ENCODE peak calls at places on chromosomes 5 and 9, in nine cellular contexts. P is left ventricle myocardium superior; D is epithelial cell of proximal tubule; L is HS-5; N is activated gamma-delta T cell treated with Interleukin-2 at 50 U/mL for 16 hours; H is KBM-7; E is activated T-helper 9 cell treated with anti-CD3 and anti-CD28 coated beads, Interleukin-2, amount 50 U/mL, for 16 hours; S is stimulated activated CD4-positive, alpha-beta T cell treated with anti-CD3 and anti-CD28 coated beads, Interleukin-2, amount 100 ng/mL, for 48 hours; K is effector memory CD8-positive, alpha-beta T cell. M is an unnamed sample.

GRCh38 chr5:110056580-110057114 is 366.9 kb downstream of the MAN2A1 start:
- DNase-seq in P (no peak), D (no peak), L (no peak), N (no peak), H (no peak), E (no peak), S (no peak), K (no peak), M (no peak)

GRCh38 chr9:120917989-120918630 is 8.5 kb downstream of the TRAF1 start:
- DNase-seq in P (no peak), D (no peak), L (no peak), N (no peak), H (no peak), E (no peak), S (no peak), K (no peak), M (no peak)

GRCh38 chr5:67181648-67182218 is 14.9 kb downstream of the CD180 start:
- DNase-seq in P (no peak), D (no peak), L (no peak), N (no peak), H (peak; percentile 89), E (no peak), S (no peak), K (no peak), M (no peak)

GRCh38 chr5:145718956-145719355 is 116.2 kb downstream of the PRELID2 start:
- DNase-seq in P (no peak), D (no peak), L (no peak), N (no peak), H (no peak), E (no peak), S (no peak), K (no peak), M (no peak)

GRCh38 chr9:76654575-76654974 is 109.7 kb upstream of the PCA3 start:
- DNase-seq in P (no peak), D (no peak), L (peak; percentile 94), N (no peak), H (no peak), E (no peak), S (no peak), K (no peak), M (no peak)

GRCh38 chr5:73523861-73524260 is 25.6 kb downstream of the BTF3 start:
- DNase-seq in P (no peak), D (no peak), L (no peak), N (no peak), H (no peak), E (no peak), S (no peak), K (no peak), M (no peak)

GRCh38 chr5:147554285-147554817 is 44.5 kb upstream of the DPYSL3 start:
- DNase-seq in P (no peak), D (no peak), L (no peak), N (no peak), H (no peak), E (no peak), S (no peak), K (no peak), M (no peak)

GRCh38 chr9:136013116-136013515 is 51.9 kb upstream of the UBAC1 start:
- DNase-seq in P (peak; percentile 28), D (no peak), L (no peak), N (no peak), H (no peak), E (no peak), S (no peak), K (no peak), M (no peak)

GRCh38 chr9:137352511-137353222 is 50.6 kb upstream of the NRARP start:
- DNase-seq in P (no peak), D (no peak), L (no peak), N (no peak), H (no peak), E (no peak), S (no peak), K (no peak), M (no peak)

GRCh38 chr9:134661791-134662142 is 20.2 kb downstream of the COL5A1 start:
- DNase-seq in P (peak; percentile 43), D (no peak), L (no peak), N (no peak), H (no peak), E (no peak), S (no peak), K (no peak), M (no peak)

GRCh38 chr5:150122158-150122510 is 33.5 kb downstream of the PDGFRB start:
- DNase-seq in P (peak; percentile 43), D (no peak), L (no peak), N (no peak), H (peak; percentile 47), E (no peak), S (peak; percentile 24), K (no peak), M (no peak)

GRCh38 chr9:136650648-136651047 is 12.1 kb upstream of the EGFL7 start:
- DNase-seq in P (no peak), D (no peak), L (no peak), N (no peak), H (peak; percentile 96), E (no peak), S (no peak), K (no peak), M (no peak)

M was measured in WERI-Rb-1.